ENCODE peak calls at places on chromosomes 1 and 21, in six cellular contexts. V, J, F, B, L and N are unnamed samples.

GRCh38 chr1:116990612-116991151 is 10.9 kb upstream of the CD101 start:
- DNase-seq in V (no peak), J (peak; percentile 31), F (no peak), B (peak; percentile 58), L (no peak), N (no peak)

GRCh38 chr1:109649380-109649987 is 6.4 kb upstream of the GSTM4 start:
- DNase-seq in V (no peak), J (no peak), F (no peak), B (no peak), L (no peak), N (peak; percentile 3)

GRCh38 chr1:180586671-180587155 is 27.9 kb downstream of the OVAAL start:
- DNase-seq in V (no peak), J (no peak), F (no peak), B (peak; percentile 90), L (no peak), N (no peak)

GRCh38 chr1:93304716-93305138 is 41.0 kb upstream of the DR1 start:
- DNase-seq in V (peak; percentile 69), J (no peak), F (peak; percentile 89), B (peak; percentile 62), L (peak; percentile 60), N (peak; percentile 48)

GRCh38 chr1:14661220-14661619 is 62.7 kb downstream of the KAZN start:
- DNase-seq in V (no peak), J (no peak), F (no peak), B (no peak), L (no peak), N (no peak)

GRCh38 chr21:38409907-38410306 is 88.4 kb downstream of the ERG start:
- DNase-seq in V (no peak), J (no peak), F (no peak), B (no peak), L (no peak), N (no peak)

GRCh38 chr1:225652726-225653462 is at the start of gene ENAH:
- DNase-seq in V (peak; percentile 94), J (peak; percentile 86), F (peak; percentile 88), B (peak; percentile 89), L (peak; percentile 25), N (peak; percentile 96)

GRCh38 chr1:155897746-155898145 is 13.4 kb downstream of the RIT1 start:
- DNase-seq in V (no peak), J (no peak), F (no peak), B (no peak), L (no peak), N (no peak)

GRCh38 chr1:175449306-175449705 is 256.7 kb upstream of the KIAA0040 start:
- DNase-seq in V (no peak), J (no peak), F (no peak), B (no peak), L (no peak), N (no peak)

GRCh38 chr1:42927920-42928505 is 30.7 kb downstream of the SLC2A1 start:
- DNase-seq in V (no peak), J (no peak), F (no peak), B (no peak), L (no peak), N (peak; percentile 29)

GRCh38 chr1:109208847-109209463 is 4.8 kb upstream of the SARS1 start:
- DNase-seq in V (no peak), J (no peak), F (no peak), B (no peak), L (no peak), N (no peak)

GRCh38 chr1:160137216-160137862 is 14.1 kb upstream of the ATP1A4 start:
- DNase-seq in V (no peak), J (no peak), F (no peak), B (no peak), L (no peak), N (no peak)

GRCh38 chr1:84888753-84889152 is 4.3 kb downstream of the LPAR3 start:
- DNase-seq in V (no peak), J (no peak), F (no peak), B (no peak), L (no peak), N (no peak)

GRCh38 chr1:84885469-84885868 is 7.5 kb downstream of the LPAR3 start:
- DNase-seq in V (no peak), J (no peak), F (no peak), B (no peak), L (no peak), N (no peak)

GRCh38 chr1:84883286-84883685 is 9.7 kb downstream of the LPAR3 start:
- DNase-seq in V (no peak), J (no peak), F (no peak), B (no peak), L (no peak), N (no peak)

GRCh38 chr1:84887261-84887934 is 5.6 kb downstream of the LPAR3 start:
- DNase-seq in V (no peak), J (no peak), F (no peak), B (peak; percentile 38), L (no peak), N (no peak)

DNA sequence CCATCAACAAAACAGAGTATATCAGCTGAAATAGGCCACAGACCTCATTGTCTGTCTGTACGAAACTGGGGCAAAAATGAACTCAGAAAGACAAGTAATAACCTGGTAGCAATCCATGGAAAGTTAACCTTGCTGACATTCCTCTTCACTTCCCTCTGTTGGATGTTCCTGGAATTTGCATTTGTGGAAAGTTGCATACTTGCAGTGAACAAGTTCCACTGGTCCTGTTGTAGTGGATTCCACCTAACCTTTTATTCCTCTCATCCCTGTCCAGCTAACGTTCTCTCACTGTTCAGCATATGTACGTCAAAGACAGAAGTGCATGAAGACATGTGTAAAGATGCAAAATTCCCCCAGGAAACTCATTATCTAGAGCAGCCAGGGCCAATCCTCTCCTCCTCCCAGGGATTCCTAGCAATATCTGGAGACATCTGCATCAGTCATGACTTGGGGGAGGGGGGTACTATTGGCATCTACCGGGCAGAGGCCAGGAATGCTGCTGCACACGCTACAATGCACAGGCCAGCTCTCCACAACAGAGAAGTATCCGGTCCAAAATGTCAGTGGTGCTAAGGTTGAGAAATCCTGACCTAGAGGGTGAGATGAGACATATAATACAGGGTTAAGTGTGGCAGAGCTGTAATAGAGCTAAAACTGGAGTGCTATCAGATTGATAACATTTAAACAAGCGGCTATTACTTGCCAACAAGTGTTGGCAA is 8.2 kb downstream of the LPAR3 start:
- DNase-seq in V (no peak), J (no peak), F (no peak), B (no peak), L (no peak), N (no peak)
- H3K36me3 ChIP-seq in V (no peaks in the 10 kb centered on the region), J (no peaks in the 10 kb centered on the region), F (peaks cover 16% of the 10 kb centered on the region), B (no peaks in the 10 kb centered on the region), L (no peaks in the 10 kb centered on the region), N (no peaks in the 10 kb centered on the region)

GRCh38 chr1:30249446-30250337 is 473.7 kb downstream of the MATN1 start:
- DNase-seq in V (no peak), J (no peak), F (no peak), B (no peak), L (no peak), N (no peak)
- H3K27me3 ChIP-seq in V (no peaks in the 10 kb centered on the region), J (no peaks in the 10 kb centered on the region), F (no peaks in the 10 kb centered on the region), B (no peaks in the 10 kb centered on the region), L (no peaks in the 10 kb centered on the region), N (no peaks in the 10 kb centered on the region)

GRCh38 chr1:150149490-150150453 is at the start of gene PLEKHO1:
- DNase-seq in V (peak; percentile 85), J (peak; percentile 90), F (peak; percentile 71), B (peak; percentile 63), L (peak; percentile 80), N (peak; percentile 92)

GRCh38 chr1:150151291-150152181 is 1.8 kb downstream of the PLEKHO1 start:
- DNase-seq in V (no peak), J (no peak), F (no peak), B (no peak), L (peak; percentile 81), N (no peak)

GRCh38 chr1:150152182-150152536 is 2.4 kb downstream of the PLEKHO1 start:
- DNase-seq in V (no peak), J (no peak), F (no peak), B (no peak), L (no peak), N (no peak)

GRCh38 chr1:150148834-150149489 is 754 bp upstream of the PLEKHO1 start:
- DNase-seq in V (peak; percentile 28), J (no peak), F (peak; percentile 48), B (no peak), L (no peak), N (peak; percentile 56)

GRCh38 chr1:150150511-150151021 is 850 bp downstream of the PLEKHO1 start:
- DNase-seq in V (peak; percentile 59), J (peak; percentile 58), F (peak; percentile 63), B (no peak), L (no peak), N (peak; percentile 79)
- H3K4me3 ChIP-seq in V (peak overlapping the region; percentile 95), J (peak overlapping the region; percentile 93), F (peak overlapping the region; percentile 92), B (peak overlapping the region; percentile 25), L (peak overlapping the region; percentile 77), N (peak overlapping the region; percentile 73)

DNA sequence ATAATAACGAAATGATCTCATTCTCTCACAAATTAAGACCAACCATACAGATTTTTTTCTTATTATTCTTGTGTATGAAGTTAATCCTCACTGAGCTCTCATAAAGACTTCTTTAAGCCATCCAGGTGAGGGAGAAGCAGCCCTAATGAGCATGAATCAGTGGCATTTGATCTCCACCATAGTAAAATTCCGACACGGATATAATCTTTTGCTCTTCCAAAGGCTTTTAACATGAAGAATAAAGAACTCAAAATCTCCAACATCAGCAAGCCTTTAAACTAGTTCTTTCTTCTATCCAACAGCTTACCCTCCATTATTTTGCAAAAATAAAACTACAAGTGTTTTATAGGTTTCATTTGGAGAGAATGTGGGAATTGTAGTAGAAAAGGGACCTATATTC is 714.7 kb upstream of the NEGR1 start:
- DNase-seq in V (no peak), J (no peak), F (no peak), B (no peak), L (no peak), N (no peak)
- H3K36me3 ChIP-seq in V (no peaks in the 10 kb centered on the region), J (no peaks in the 10 kb centered on the region), F (no peaks in the 10 kb centered on the region), B (no peaks in the 10 kb centered on the region), L (no peaks in the 10 kb centered on the region), N (no peaks in the 10 kb centered on the region)